ENCODE peak calls at places on chromosome 5, in nine cellular contexts. D, W, H, J, R, E, I, K and N are unnamed samples.

GRCh38 chr5:179168636-179169035 is 108.5 kb downstream of the ZNF354C start:
- DNase-seq in D (peak), W (no peak), H (no peak), J (no peak), R (no peak), E (peak), I (no peak), K (no peak), N (no peak)

GRCh38 chr5:143592648-143593047 is 189.2 kb upstream of the NR3C1 start:
- DNase-seq in D (no peak), W (peak), H (no peak), J (no peak), R (no peak), E (no peak), I (no peak), K (peak), N (no peak)

GRCh38 chr5:163938595-163938994 is 433.2 kb downstream of the MAT2B start:
- DNase-seq in D (no peak), W (peak), H (no peak), J (no peak), R (no peak), E (no peak), I (peak), K (no peak), N (no peak)

GRCh38 chr5:37915078-37915736 is 75.4 kb upstream of the GDNF start:
- DNase-seq in D (no peak), W (no peak), H (no peak), J (no peak), R (no peak), E (no peak), I (no peak), K (no peak), N (no peak)

GRCh38 chr5:82044015-82044414 is 72.2 kb downstream of the ATG10 start:
- DNase-seq in D (no peak), W (no peak), H (no peak), J (no peak), R (no peak), E (no peak), I (no peak), K (no peak), N (no peak)

GRCh38 chr5:2032432-2032831 is 149.7 kb upstream of the IRX4 start:
- DNase-seq in D (no peak), W (no peak), H (no peak), J (no peak), R (no peak), E (no peak), I (no peak), K (no peak), N (no peak)

GRCh38 chr5:37501152-37501551 is 122.0 kb downstream of the WDR70 start:
- DNase-seq in D (no peak), W (peak), H (no peak), J (no peak), R (no peak), E (no peak), I (no peak), K (no peak), N (no peak)

GRCh38 chr5:3326569-3327232 is 268.9 kb upstream of the IRX1 start:
- DNase-seq in D (no peak), W (no peak), H (no peak), J (no peak), R (no peak), E (no peak), I (no peak), K (no peak), N (no peak)

GRCh38 chr5:3607541-3608147 is 12.0 kb downstream of the IRX1 start:
- DNase-seq in D (peak), W (no peak), H (no peak), J (no peak), R (no peak), E (no peak), I (no peak), K (no peak), N (no peak)

GRCh38 chr5:111070272-111071134 is 1.0 kb upstream of the TSLP start:
- DNase-seq in D (no peak), W (no peak), H (no peak), J (peak), R (peak), E (no peak), I (peak), K (no peak), N (no peak)

GRCh38 chr5:145244251-145244650 is 590.9 kb downstream of the PRELID2 start:
- DNase-seq in D (no peak), W (no peak), H (no peak), J (no peak), R (no peak), E (no peak), I (no peak), K (no peak), N (no peak)

GRCh38 chr5:109701779-109702178 is 12.1 kb downstream of the MAN2A1 start:
- DNase-seq in D (no peak), W (peak), H (no peak), J (no peak), R (no peak), E (no peak), I (no peak), K (no peak), N (no peak)

GRCh38 chr5:17046320-17046719 is 110.2 kb upstream of the MYO10 start:
- DNase-seq in D (no peak), W (no peak), H (no peak), J (no peak), R (no peak), E (no peak), I (no peak), K (no peak), N (no peak)

GRCh38 chr5:40223884-40224402 is 455.8 kb upstream of the PTGER4 start:
- DNase-seq in D (no peak), W (peak), H (no peak), J (no peak), R (no peak), E (no peak), I (no peak), K (no peak), N (peak)

GRCh38 chr5:176632777-176633176 is 2.3 kb downstream of the EIF4E1B start:
- DNase-seq in D (no peak), W (no peak), H (no peak), J (no peak), R (no peak), E (no peak), I (no peak), K (no peak), N (no peak)

GRCh38 chr5:171667341-171668096 is 118.1 kb upstream of the SMIM23 start:
- DNase-seq in D (no peak), W (peak), H (no peak), J (peak), R (no peak), E (peak), I (peak), K (peak), N (no peak)

GRCh38 chr5:180171568-180172094 is 37.4 kb downstream of the RASGEF1C start:
- DNase-seq in D (no peak), W (no peak), H (no peak), J (no peak), R (no peak), E (no peak), I (no peak), K (no peak), N (no peak)

GRCh38 chr5:146745937-146746577 is 132.5 kb downstream of the PPP2R2B start:
- DNase-seq in D (no peak), W (no peak), H (no peak), J (no peak), R (no peak), E (no peak), I (no peak), K (no peak), N (no peak)

GRCh38 chr5:456351-457194 is 13.6 kb downstream of the EXOC3 start:
- DNase-seq in D (peak), W (no peak), H (no peak), J (peak), R (peak), E (peak), I (no peak), K (no peak), N (no peak)

GRCh38 chr5:128213340-128213739 is 129.8 kb downstream of the SLC12A2 start:
- DNase-seq in D (no peak), W (peak), H (peak), J (peak), R (peak), E (no peak), I (peak), K (peak), N (no peak)

GRCh38 chr5:108311682-108312081 is 70.2 kb downstream of the FBXL17 start:
- DNase-seq in D (no peak), W (no peak), H (no peak), J (no peak), R (no peak), E (no peak), I (no peak), K (no peak), N (no peak)

GRCh38 chr5:102823441-102823874 is 68.4 kb downstream of the PAM start:
- DNase-seq in D (no peak), W (peak), H (no peak), J (no peak), R (no peak), E (no peak), I (no peak), K (no peak), N (no peak)

GRCh38 chr5:128287740-128288139 is 204.2 kb downstream of the SLC12A2 start:
- DNase-seq in D (no peak), W (no peak), H (no peak), J (no peak), R (no peak), E (no peak), I (no peak), K (no peak), N (no peak)

GRCh38 chr5:142432961-142433360 is 108.1 kb upstream of the SPRY4 start:
- DNase-seq in D (no peak), W (no peak), H (no peak), J (no peak), R (no peak), E (no peak), I (peak), K (no peak), N (no peak)

GRCh38 chr5:97093193-97093592 is 49.2 kb downstream of the LIX1 start:
- DNase-seq in D (no peak), W (no peak), H (no peak), J (no peak), R (no peak), E (no peak), I (no peak), K (no peak), N (no peak)

GRCh38 chr5:173535166-173535975 is 81.1 kb downstream of the BOD1 start:
- DNase-seq in D (no peak), W (peak), H (no peak), J (no peak), R (no peak), E (no peak), I (no peak), K (no peak), N (no peak)

GRCh38 chr5:77082280-77082679 is 4.8 kb downstream of the ZBED3 start:
- DNase-seq in D (no peak), W (no peak), H (no peak), J (no peak), R (no peak), E (no peak), I (no peak), K (no peak), N (no peak)

GRCh38 chr5:77083088-77083487 is 4.0 kb downstream of the ZBED3 start:
- DNase-seq in D (no peak), W (no peak), H (no peak), J (no peak), R (no peak), E (no peak), I (no peak), K (no peak), N (no peak)

GRCh38 chr5:77080905-77081304 is 6.2 kb downstream of the ZBED3 start:
- DNase-seq in D (no peak), W (no peak), H (no peak), J (no peak), R (no peak), E (no peak), I (no peak), K (no peak), N (no peak)

GRCh38 chr5:77087484-77088291 is 603 bp upstream of the ZBED3 start:
- DNase-seq in D (peak), W (peak), H (no peak), J (peak), R (peak), E (peak), I (peak), K (peak), N (no peak)

DNA sequence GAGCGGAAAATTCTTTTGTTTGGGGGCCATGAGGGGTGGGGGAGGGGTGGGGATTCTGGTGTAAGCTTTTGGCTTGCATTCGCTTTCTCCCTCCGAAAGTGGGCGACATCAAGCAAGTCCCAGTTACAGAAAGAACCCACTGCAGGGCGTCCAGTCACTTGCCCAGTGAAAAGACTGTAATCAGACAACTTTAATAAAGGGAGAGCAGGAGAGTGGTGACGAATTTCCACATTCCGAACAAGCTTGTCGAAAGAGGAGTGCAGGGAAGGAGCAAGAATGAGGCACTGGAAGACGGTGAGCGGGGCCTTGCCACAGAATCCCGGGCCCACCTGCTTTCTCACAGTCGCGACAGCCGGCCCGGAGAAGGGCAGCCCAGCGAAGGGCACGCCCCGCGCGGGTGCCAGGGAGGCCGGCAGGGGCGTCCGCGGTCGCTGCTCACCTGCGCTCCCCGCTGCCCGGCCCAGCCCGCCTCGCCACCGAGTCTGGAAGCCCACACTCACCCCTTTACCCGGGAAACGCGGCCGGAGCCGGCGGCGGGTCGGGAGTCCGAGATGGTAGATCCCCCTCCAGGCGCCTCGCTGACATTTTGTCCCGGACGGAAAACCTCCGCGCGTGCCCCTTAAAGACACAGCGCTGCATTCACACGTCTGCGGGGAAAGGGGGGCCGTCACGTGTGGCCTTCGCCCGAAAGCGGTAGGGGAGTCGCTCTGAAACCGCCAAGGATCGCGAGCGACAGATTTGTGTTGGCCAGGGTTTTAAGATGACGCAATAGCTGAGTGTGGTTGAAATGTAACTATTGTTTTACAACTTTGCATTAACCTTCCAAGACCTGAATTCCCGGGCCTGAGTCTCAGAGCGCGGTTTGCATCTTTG is at the start of gene ZBED3:
- DNase-seq in D (peak), W (peak), H (peak), J (peak), R (peak), E (peak), I (peak), K (peak), N (peak)
- TF ChIP-seq POLR2A in D (no peak), W (no peak), H (no peak), J (no peak), R (peak), E (no peak), I (peak), K (peak), N (no peak)

DNA sequence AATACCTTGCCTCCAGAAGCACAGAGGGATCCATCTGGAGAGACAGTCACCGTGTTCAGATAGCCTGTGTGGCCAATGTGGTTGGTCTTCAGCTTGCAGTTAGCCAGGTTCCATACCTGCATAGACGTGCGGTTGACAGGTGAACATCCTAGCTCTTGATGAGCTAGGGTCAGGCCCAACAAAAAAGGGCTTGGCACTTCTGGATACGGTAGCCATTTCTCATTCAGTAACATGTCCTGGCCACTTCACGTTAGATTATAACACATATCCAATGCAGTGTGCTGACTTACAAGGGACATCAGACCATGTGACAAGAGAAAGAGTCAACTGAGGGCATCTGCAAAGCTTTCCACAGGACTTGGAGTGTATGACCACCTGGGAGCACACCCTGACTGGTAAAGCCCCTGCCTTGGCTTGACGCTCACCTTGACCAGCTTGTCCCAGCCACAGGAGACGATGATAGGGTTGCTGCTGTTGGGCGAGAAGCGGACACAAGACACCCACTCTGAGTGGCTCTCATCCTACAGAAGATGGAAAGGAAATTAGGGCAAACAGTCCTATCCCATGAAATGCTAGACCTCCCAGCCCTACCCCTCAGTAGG is 4.5 kb downstream of the RACK1 start:
- DNase-seq in D (no peak), W (no peak), H (no peak), J (no peak), R (no peak), E (no peak), I (no peak), K (no peak), N (no peak)
- TF ChIP-seq POLR2A in D (no peak), W (no peak), H (no peak), J (no peak), R (no peak), E (no peak), I (no peak), K (no peak), N (no peak)

GRCh38 chr5:58459276-58459859 is 518 bp downstream of the PLK2 start:
- DNase-seq in D (no peak), W (peak), H (peak), J (peak), R (peak), E (no peak), I (peak), K (peak), N (no peak)

GRCh38 chr5:58460727-58461286 is 921 bp upstream of the PLK2 start:
- DNase-seq in D (no peak), W (peak), H (peak), J (peak), R (peak), E (peak), I (peak), K (peak), N (peak)

GRCh38 chr5:58459860-58460726 is at the start of gene PLK2:
- DNase-seq in D (peak), W (peak), H (peak), J (peak), R (peak), E (peak), I (peak), K (peak), N (peak)

GRCh38 chr5:58462623-58463230 is 2.8 kb upstream of the PLK2 start:
- DNase-seq in D (no peak), W (peak), H (peak), J (no peak), R (peak), E (no peak), I (peak), K (peak), N (no peak)

DNA sequence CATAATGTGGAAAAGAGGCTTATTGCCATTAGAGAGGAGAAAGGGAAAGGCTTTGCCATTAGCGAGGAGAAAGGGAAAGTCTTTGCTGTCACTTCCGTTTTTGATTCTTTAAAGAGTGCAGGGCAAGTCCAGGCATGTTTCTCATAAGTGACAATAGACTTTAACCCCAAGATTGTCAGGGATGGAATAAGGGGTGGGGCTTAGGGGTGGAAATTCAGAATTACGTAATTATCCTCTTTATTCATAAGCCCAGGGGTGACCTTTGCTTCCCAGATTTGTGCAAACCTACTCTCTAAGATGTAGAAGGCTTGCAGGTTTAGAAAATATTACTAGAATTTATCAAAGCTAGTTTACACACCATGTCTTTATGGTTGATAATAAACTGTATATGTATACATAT is 2.3 kb upstream of the PLK2 start:
- DNase-seq in D (no peak), W (no peak), H (peak), J (no peak), R (no peak), E (no peak), I (peak), K (no peak), N (no peak)
- TF ChIP-seq POLR2A in D (no peak), W (no peak), H (no peak), J (no peak), R (no peak), E (no peak), I (no peak), K (no peak), N (no peak)

DNA sequence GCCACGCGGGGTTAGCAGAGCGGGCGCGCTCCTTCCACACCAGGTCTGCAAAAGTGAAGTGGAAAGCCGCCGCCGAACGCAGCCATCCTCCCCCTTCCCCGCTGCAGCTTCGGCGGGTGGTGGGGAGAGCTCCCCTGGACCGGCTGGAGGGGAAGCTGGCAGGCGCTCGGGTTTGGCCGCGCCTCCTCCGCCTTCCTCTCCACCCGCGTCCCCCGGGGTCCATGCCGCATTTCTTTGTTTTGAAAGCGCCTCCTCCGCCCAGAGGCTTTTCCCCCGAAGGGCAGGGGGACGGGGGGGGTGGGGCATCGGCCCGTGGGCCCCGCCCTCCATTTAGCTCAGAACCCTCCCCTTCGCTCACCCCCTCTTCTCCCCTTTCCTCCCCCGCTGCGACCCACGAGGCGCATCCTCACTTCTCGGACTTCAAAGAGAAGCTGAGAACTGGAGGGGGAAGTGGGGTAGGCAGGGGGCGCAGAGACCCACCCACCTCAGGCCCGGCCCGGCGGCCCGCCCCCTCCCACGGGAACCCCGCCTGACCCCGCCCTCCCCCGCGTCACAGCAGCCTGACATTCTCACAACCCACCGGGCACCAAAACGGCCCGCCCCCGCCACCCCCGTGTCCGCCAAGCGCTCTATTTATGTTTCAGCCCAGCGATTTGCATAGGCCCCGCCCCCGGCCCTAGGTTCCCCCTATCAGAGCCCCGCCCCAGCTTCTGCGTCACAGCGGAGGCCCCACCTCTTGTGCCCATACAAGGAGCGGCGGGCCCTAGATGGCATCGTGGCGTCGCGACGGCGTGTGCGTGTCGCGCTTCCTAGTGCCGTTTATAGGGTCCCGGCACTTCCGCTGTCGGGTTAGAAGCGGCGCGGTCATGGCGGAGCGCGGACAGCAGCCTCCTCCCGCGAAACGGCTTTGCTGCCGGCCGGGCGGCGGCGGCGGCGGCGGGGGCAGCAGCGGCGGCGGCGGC is at the start of gene ZSWIM6:
- DNase-seq in D (peak), W (peak), H (peak), J (peak), R (peak), E (peak), I (peak), K (peak), N (peak)
- TF ChIP-seq POLR2A in D (peak), W (peak), H (peak), J (peak), R (peak), E (peak), I (peak), K (peak), N (peak)